ENCODE peak calls at places on chromosomes 16 and 17, in six cellular contexts. Q, T, Y, F, E and P are unnamed samples.
A peak's percentile ranks its signal among the peaks of the same experiment; 100 is the strongest.

GRCh38 chr17:44828919-44829557 is 1.0 kb downstream of the GJC1 start:
- DNase-seq in F (no peak), T (peak; percentile 48), E (no peak), Y (no peak), Q (no peak), P (no peak)

GRCh38 chr17:2227025-2227699 is 76.4 kb downstream of the SMG6 start:
- DNase-seq in Q (no peak), Y (no peak), E (no peak), F (no peak), T (no peak), P (no peak)

GRCh38 chr17:69179227-69179952 is 37.7 kb upstream of the ABCA6 start:
- DNase-seq in T (no peak), Q (no peak), E (no peak), F (peak; percentile 8), Y (no peak), P (no peak)

GRCh38 chr16:23514381-23515152 is 4.3 kb upstream of the GGA2 start:
- DNase-seq in Y (no peak), Q (no peak), F (no peak), T (no peak), E (no peak), P (no peak)

GRCh38 chr16:53445534-53445933 is 11.3 kb downstream of the RBL2 start:
- DNase-seq in Y (no peak), Q (no peak), F (no peak), T (no peak), E (no peak), P (no peak)

GRCh38 chr17:9087921-9088320 is 66.6 kb downstream of the NTN1 start:
- DNase-seq in E (no peak), T (no peak), Q (no peak), Y (no peak), F (no peak), P (no peak)

GRCh38 chr17:50169121-50169764 is 3.4 kb downstream of the SGCA start:
- DNase-seq in Q (peak; percentile 88), E (no peak), T (peak; percentile 44), Y (no peak), F (peak; percentile 89), P (peak; percentile 52)

GRCh38 chr17:82603981-82604448 is 44.2 kb downstream of the WDR45B start:
- DNase-seq in T (no peak), F (no peak), Y (peak; percentile 83), E (no peak), Q (no peak), P (no peak)

GRCh38 chr16:89645122-89645521 is 12.4 kb downstream of the CHMP1A start:
- DNase-seq in E (no peak), T (no peak), Q (no peak), Y (no peak), F (no peak), P (no peak)

GRCh38 chr17:5825717-5826330 is 241.5 kb upstream of the NLRP1 start:
- DNase-seq in T (no peak), Y (no peak), E (no peak), Q (no peak), F (no peak), P (no peak)

GRCh38 chr17:40551874-40552768 is 13.2 kb downstream of the CCR7 start:
- DNase-seq in Q (peak; percentile 56), Y (peak; percentile 51), F (no peak), E (no peak), T (no peak), P (no peak)

GRCh38 chr16:54180421-54181359 is 105.9 kb downstream of the IRX3 start:
- DNase-seq in Q (peak; percentile 66), E (no peak), F (no peak), T (no peak), Y (no peak), P (no peak)

GRCh38 chr16:80341242-80341641 is 199.6 kb upstream of the DYNLRB2 start:
- DNase-seq in Q (no peak), Y (no peak), F (no peak), E (no peak), T (no peak), P (no peak)

GRCh38 chr17:71276071-71276470 is 844.7 kb upstream of the SOX9 start:
- DNase-seq in F (no peak), Q (no peak), T (no peak), E (no peak), Y (no peak), P (no peak)

GRCh38 chr16:1470543-1471251 is 4.1 kb downstream of the CLCN7 start:
- DNase-seq in F (no peak), Q (no peak), E (no peak), Y (no peak), T (no peak), P (no peak)

GRCh38 chr17:71335212-71335611 is 785.6 kb upstream of the SOX9 start:
- DNase-seq in E (no peak), Y (no peak), T (no peak), Q (no peak), F (no peak), P (no peak)

GRCh38 chr16:85912271-85912974 is 13.5 kb downstream of the IRF8 start:
- DNase-seq in Q (no peak), Y (peak; percentile 51), T (no peak), F (no peak), E (no peak), P (no peak)

GRCh38 chr17:68910256-68910705 is 44.9 kb downstream of the ABCA8 start:
- DNase-seq in T (no peak), Q (no peak), Y (no peak), F (peak; percentile 5), E (no peak), P (peak; percentile 85)

GRCh38 chr17:63700528-63701441 is 860 bp upstream of the LIMD2 start:
- DNase-seq in F (peak; percentile 75), Y (no peak), T (peak; percentile 23), E (no peak), Q (no peak), P (no peak)

GRCh38 chr16:53090591-53091507 is 36.1 kb downstream of the CHD9 start:
- DNase-seq in T (peak; percentile 37), Q (no peak), E (no peak), Y (peak; percentile 95), F (no peak), P (peak; percentile 91)

GRCh38 chr16:30786936-30787612 is at the start of gene ZNF629:
- DNase-seq in Q (peak; percentile 79), Y (peak; percentile 62), E (no peak), F (peak; percentile 95), T (peak; percentile 32), P (no peak)

GRCh38 chr17:4599505-4600281 is 15.4 kb downstream of the SMTNL2 start:
- DNase-seq in F (peak; percentile 74), E (no peak), Y (no peak), T (peak; percentile 33), Q (peak; percentile 92), P (peak; percentile 51)

GRCh38 chr17:59435238-59435637 is 103.8 kb downstream of the YPEL2 start:
- DNase-seq in Q (no peak), E (no peak), T (no peak), Y (no peak), F (no peak), P (no peak)

GRCh38 chr17:29394761-29395160 is 4.6 kb downstream of the TAOK1 start:
- DNase-seq in Y (no peak), T (no peak), E (no peak), F (no peak), Q (no peak), P (no peak)

GRCh38 chr16:1839554-1839953 is 12.5 kb downstream of the FAHD1 start:
- DNase-seq in Y (peak; percentile 40), Q (no peak), T (no peak), F (peak; percentile 41), E (no peak), P (no peak)

GRCh38 chr17:10349403-10349802 is 23.4 kb downstream of the MYH13 start:
- DNase-seq in Y (no peak), E (no peak), T (no peak), Q (no peak), F (peak; percentile 69), P (no peak)